ENCODE peak calls at places on chromosomes 6 and 20, in eight cellular contexts. M is esophagus muscularis mucosa, A is NB4, R is A549, W is GM12892, O is IMR-90, H is adrenal gland, L is sigmoid colon. E is an unnamed sample.

GRCh38 chr6:33029297-33030184 is 20.1 kb upstream of the HLA-DOA start:
- DNase-seq in M (no peak), A (no peak), R (no peak), W (no peak), O (peak), H (peak), L (no peak), E (no peak)

GRCh38 chr20:51428451-51429143 is 113.9 kb downstream of the NFATC2 start:
- DNase-seq in M (no peak), A (no peak), R (no peak), W (no peak), O (peak), H (peak), L (peak), E (no peak)

GRCh38 chr6:20669571-20670314 is 135.5 kb downstream of the CDKAL1 start:
- DNase-seq in M (no peak), A (peak), R (no peak), W (no peak), O (peak), H (no peak), L (no peak), E (no peak)

GRCh38 chr6:140960566-140960965 is 1172.2 kb upstream of the GJE1 start:
- DNase-seq in M (no peak), A (no peak), R (no peak), W (no peak), O (peak), H (no peak), L (no peak), E (no peak)

GRCh38 chr6:85673198-85674139 is 30.8 kb upstream of the SYNCRIP start:
- DNase-seq in M (no peak), A (peak), R (no peak), W (no peak), O (no peak), H (no peak), L (no peak), E (no peak)

GRCh38 chr6:138923561-138923960 is 64.5 kb downstream of the REPS1 start:
- DNase-seq in M (no peak), A (no peak), R (no peak), W (no peak), O (no peak), H (no peak), L (no peak), E (no peak)

GRCh38 chr6:165848099-165848461 is 185.0 kb upstream of the PDE10A start:
- DNase-seq in M (peak), A (no peak), R (no peak), W (no peak), O (no peak), H (no peak), L (no peak), E (no peak)

GRCh38 chr20:32960849-32961731 is 43.1 kb downstream of the SUN5 start:
- DNase-seq in M (peak), A (no peak), R (no peak), W (no peak), O (no peak), H (no peak), L (peak), E (no peak)

GRCh38 chr6:17725083-17725482 is 18.4 kb upstream of the NUP153 start:
- DNase-seq in M (no peak), A (peak), R (no peak), W (no peak), O (peak), H (no peak), L (peak), E (no peak)

GRCh38 chr6:12886961-12887775 is 170.6 kb downstream of the PHACTR1 start:
- DNase-seq in M (no peak), A (no peak), R (no peak), W (no peak), O (no peak), H (no peak), L (no peak), E (no peak)

GRCh38 chr6:162005375-162005774 is 722.2 kb downstream of the PRKN start:
- DNase-seq in M (no peak), A (no peak), R (no peak), W (no peak), O (no peak), H (no peak), L (no peak), E (no peak)

GRCh38 chr6:33313105-33313708 is 671 bp downstream of the TAPBP start:
- DNase-seq in M (no peak), A (peak), R (no peak), W (peak), O (peak), H (peak), L (peak), E (no peak)

GRCh38 chr6:29589423-29590048 is 4.6 kb downstream of the OR2H2 start:
- DNase-seq in M (no peak), A (peak), R (peak), W (no peak), O (peak), H (peak), L (no peak), E (no peak)

GRCh38 chr6:138157986-138158638 is 3.6 kb upstream of the ARFGEF3 start:
- DNase-seq in M (no peak), A (no peak), R (no peak), W (no peak), O (no peak), H (no peak), L (no peak), E (no peak)

GRCh38 chr20:19945732-19946670 is 71.2 kb upstream of the NAA20 start:
- DNase-seq in M (no peak), A (no peak), R (no peak), W (no peak), O (no peak), H (no peak), L (no peak), E (no peak)

GRCh38 chr20:19949195-19949867 is 67.8 kb upstream of the NAA20 start:
- DNase-seq in M (no peak), A (no peak), R (no peak), W (no peak), O (no peak), H (no peak), L (no peak), E (no peak)

GRCh38 chr20:19944772-19945459 is 72.2 kb upstream of the NAA20 start:
- DNase-seq in M (no peak), A (no peak), R (no peak), W (no peak), O (peak), H (no peak), L (no peak), E (no peak)

GRCh38 chr20:19950042-19950441 is 67.1 kb upstream of the NAA20 start:
- DNase-seq in M (no peak), A (no peak), R (no peak), W (no peak), O (no peak), H (no peak), L (no peak), E (no peak)

DNA sequence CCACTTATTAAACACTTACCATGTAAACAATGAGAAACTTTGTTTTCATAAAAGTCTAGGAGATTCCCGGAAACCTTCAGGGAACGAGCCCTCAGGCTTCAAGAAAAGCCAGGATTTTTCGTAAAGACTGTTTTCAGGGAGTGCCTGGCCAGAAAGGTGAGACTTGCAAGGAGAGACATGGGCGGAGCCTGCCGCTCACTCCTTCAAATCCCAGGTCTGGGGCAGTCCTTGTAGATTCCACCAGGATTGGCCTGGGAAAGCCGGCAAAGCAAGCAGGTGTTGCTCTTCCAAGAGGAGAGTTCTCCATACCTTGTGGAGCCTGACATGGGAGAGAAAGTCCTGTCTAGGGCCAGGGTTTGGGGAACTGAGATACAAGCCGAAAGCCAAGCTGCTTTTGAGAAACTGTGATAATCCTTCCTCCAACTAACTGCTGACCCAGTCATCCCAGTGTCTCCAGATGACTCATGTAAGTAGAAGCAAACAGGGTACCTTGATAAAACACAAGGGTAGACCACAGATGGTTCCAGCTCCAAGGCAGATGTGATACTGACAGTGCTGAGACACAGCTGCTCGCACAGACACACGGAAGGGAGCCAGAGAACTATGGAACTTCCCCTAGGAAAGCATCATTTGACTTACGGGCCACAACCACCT is 69.4 kb upstream of the NAA20 start:
- DNase-seq in M (no peak), A (no peak), R (no peak), W (peak), O (peak), H (no peak), L (no peak), E (no peak)
- TF ChIP-seq POLR2A in M (no peak), A (no peak), R (no peak), W (no peak), O (no peak), H (no peak), L (no peak), E (no peak)

DNA sequence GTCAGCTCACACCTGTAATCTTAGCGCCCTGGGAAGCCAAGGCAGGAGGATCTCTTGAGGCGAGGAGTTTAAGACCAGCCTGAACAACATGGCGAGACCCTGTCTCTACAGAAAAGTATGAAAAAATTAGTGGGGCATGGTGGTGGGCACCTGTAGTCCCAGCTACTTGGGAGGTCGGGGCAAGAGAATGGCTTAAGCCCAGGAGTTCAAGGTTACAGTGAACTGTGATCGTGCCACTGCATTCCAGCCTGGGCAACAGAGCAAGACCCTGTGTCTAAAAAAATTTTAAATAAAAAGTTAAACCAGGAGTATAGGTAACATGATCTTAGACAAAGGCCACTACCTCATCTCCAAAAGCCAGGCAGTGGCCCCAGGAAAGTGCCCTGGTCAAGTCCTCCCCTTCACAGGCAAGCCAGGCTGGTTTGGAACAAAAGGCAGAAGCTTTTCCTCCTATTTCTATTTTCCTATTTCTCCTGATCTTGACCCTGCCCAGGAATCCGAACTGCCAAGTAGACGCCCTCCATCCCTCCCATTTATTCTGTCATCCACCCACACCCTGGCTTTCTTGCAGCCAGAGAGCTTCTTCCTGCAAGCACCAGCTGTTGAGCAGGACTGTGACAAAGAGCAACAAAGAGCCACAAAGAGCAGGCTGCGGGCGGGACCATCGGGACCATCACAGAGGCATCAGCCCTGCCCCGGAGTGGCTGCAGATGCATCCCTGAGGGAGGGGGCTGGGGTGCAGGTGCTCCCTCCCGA is 149.9 kb upstream of the AFDN start:
- DNase-seq in M (no peak), A (no peak), R (no peak), W (no peak), O (no peak), H (no peak), L (peak), E (no peak)
- TF ChIP-seq POLR2A in M (no peak), A (no peak), R (no peak), W (no peak), O (no peak), H (no peak), L (no peak), E (no peak)

GRCh38 chr6:132969188-132969587 is 154.8 kb downstream of the RPS12 start:
- DNase-seq in M (no peak), A (no peak), R (no peak), W (no peak), O (peak), H (no peak), L (no peak), E (no peak)
- TF ChIP-seq POLR2A in M (no peak), A (no peak), R (no peak), W (no peak), O (no peak), H (no peak), L (no peak), E (no peak)

GRCh38 chr20:5550738-5551529 is 199.3 kb upstream of the SHLD1 start:
- DNase-seq in M (no peak), A (no peak), R (no peak), W (no peak), O (no peak), H (no peak), L (no peak), E (no peak)
- TF ChIP-seq POLR2A in M (no peak), A (no peak), R (no peak), W (peak), O (no peak), H (no peak), L (no peak), E (no peak)

DNA sequence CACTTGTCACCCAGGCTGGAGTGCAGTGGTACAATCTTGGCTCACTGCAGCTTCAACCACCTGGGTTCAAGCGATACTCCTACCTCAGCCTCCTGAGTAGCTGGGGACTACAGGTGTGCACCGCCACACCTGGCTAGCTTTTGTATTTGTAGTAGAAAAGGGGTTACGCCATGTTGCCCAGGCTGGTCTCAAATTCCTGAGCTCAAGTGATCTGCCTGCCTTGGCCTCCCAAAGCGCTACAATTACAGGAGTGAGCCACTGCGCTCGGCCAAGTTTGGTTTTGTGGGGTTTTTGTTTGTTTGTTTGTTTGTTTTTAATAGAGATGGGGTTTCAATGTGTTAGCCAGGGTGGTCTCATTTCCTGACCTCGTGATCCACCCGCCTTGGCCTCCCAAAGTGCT is 12.3 kb downstream of the LOC128125822 start:
- DNase-seq in M (no peak), A (no peak), R (no peak), W (no peak), O (no peak), H (no peak), L (no peak), E (no peak)
- TF ChIP-seq POLR2A in M (no peak), A (no peak), R (no peak), W (no peak), O (no peak), H (no peak), L (no peak), E (no peak)

GRCh38 chr6:137102851-137103492 is 58.2 kb upstream of the IL20RA start:
- DNase-seq in M (no peak), A (peak), R (no peak), W (no peak), O (no peak), H (no peak), L (no peak), E (peak)
- TF ChIP-seq POLR2A in M (no peak), A (no peak), R (no peak), W (no peak), O (no peak), H (no peak), L (no peak), E (peak)

GRCh38 chr20:41696428-41696827 is 78.3 kb upstream of the CHD6 start:
- DNase-seq in M (no peak), A (no peak), R (no peak), W (no peak), O (no peak), H (peak), L (no peak), E (no peak)
- TF ChIP-seq POLR2A in M (no peak), A (no peak), R (no peak), W (no peak), O (no peak), H (no peak), L (no peak), E (no peak)

E was measured in GM12891.